ENCODE peak calls at places on chromosomes 1 and 21, in nine cellular contexts. U, M, Z, S, V, H, K, B and C are unnamed samples.

GRCh38 chr1:106222415-106222814 is 834.1 kb upstream of the PRMT6 start:
- DNase-seq in U (no peak), M (no peak), Z (no peak), S (no peak), V (peak), H (no peak), K (no peak), B (peak), C (no peak)

GRCh38 chr1:246961939-246962373 is 30.2 kb upstream of the AHCTF1 start:
- DNase-seq in U (no peak), M (no peak), Z (no peak), S (peak), V (no peak), H (no peak), K (peak), B (peak), C (no peak)

GRCh38 chr1:43366179-43366578 is 1.6 kb downstream of the ELOVL1 start:
- DNase-seq in U (no peak), M (peak), Z (peak), S (peak), V (peak), H (peak), K (peak), B (no peak), C (no peak)

GRCh38 chr1:11281518-11282331 is 8.7 kb downstream of the UBIAD1 start:
- DNase-seq in U (no peak), M (no peak), Z (no peak), S (no peak), V (peak), H (no peak), K (no peak), B (peak), C (peak)

GRCh38 chr1:202861420-202862121 is 27.4 kb downstream of the RABIF start:
- DNase-seq in U (peak), M (peak), Z (peak), S (peak), V (peak), H (no peak), K (peak), B (peak), C (peak)

GRCh38 chr1:21564521-21565095 is 55.4 kb downstream of the ALPL start:
- DNase-seq in U (no peak), M (no peak), Z (no peak), S (no peak), V (peak), H (no peak), K (peak), B (no peak), C (no peak)

GRCh38 chr1:186985889-186986491 is 157.2 kb downstream of the PLA2G4A start:
- DNase-seq in U (peak), M (no peak), Z (no peak), S (no peak), V (peak), H (peak), K (no peak), B (peak), C (no peak)

GRCh38 chr1:167631987-167632680 is 2.1 kb downstream of the RCSD1 start:
- DNase-seq in U (no peak), M (no peak), Z (no peak), S (no peak), V (no peak), H (peak), K (no peak), B (peak), C (no peak)

GRCh38 chr1:101382135-101382534 is 145.3 kb downstream of the S1PR1 start:
- DNase-seq in U (no peak), M (no peak), Z (no peak), S (no peak), V (no peak), H (no peak), K (no peak), B (no peak), C (no peak)

GRCh38 chr1:6743189-6744101 is 41.8 kb upstream of the CAMTA1 start:
- DNase-seq in U (no peak), M (no peak), Z (no peak), S (peak), V (peak), H (no peak), K (no peak), B (peak), C (peak)

GRCh38 chr1:185681034-185681633 is 53.1 kb upstream of the HMCN1 start:
- DNase-seq in U (peak), M (no peak), Z (no peak), S (no peak), V (peak), H (peak), K (no peak), B (peak), C (no peak)

GRCh38 chr1:118960567-118961136 is 27.5 kb downstream of the TBX15 start:
- DNase-seq in U (no peak), M (no peak), Z (no peak), S (no peak), V (peak), H (peak), K (no peak), B (peak), C (peak)

GRCh38 chr1:176949033-176949662 is 215.4 kb downstream of the ASTN1 start:
- DNase-seq in U (peak), M (peak), Z (peak), S (peak), V (peak), H (peak), K (peak), B (peak), C (no peak)

GRCh38 chr1:163876546-163876945 is 554.8 kb downstream of the NUF2 start:
- DNase-seq in U (no peak), M (no peak), Z (no peak), S (no peak), V (no peak), H (no peak), K (no peak), B (no peak), C (no peak)

GRCh38 chr21:36429672-36430546 is 44.7 kb downstream of the CHAF1B start:
- DNase-seq in U (no peak), M (peak), Z (peak), S (peak), V (peak), H (no peak), K (peak), B (peak), C (peak)

GRCh38 chr1:244102051-244102450 is 51.0 kb downstream of the ZBTB18 start:
- DNase-seq in U (no peak), M (no peak), Z (no peak), S (no peak), V (no peak), H (no peak), K (no peak), B (no peak), C (no peak)

GRCh38 chr1:117621316-117621715 is 15.5 kb downstream of the TENT5C start:
- DNase-seq in U (no peak), M (no peak), Z (no peak), S (no peak), V (no peak), H (no peak), K (no peak), B (no peak), C (no peak)

GRCh38 chr1:201791775-201792166 is 37.2 kb upstream of the IPO9 start:
- DNase-seq in U (no peak), M (no peak), Z (no peak), S (peak), V (no peak), H (no peak), K (no peak), B (peak), C (peak)

GRCh38 chr21:41378849-41379248 is 17.0 kb downstream of the MX2 start:
- DNase-seq in U (no peak), M (no peak), Z (no peak), S (no peak), V (no peak), H (no peak), K (no peak), B (no peak), C (no peak)

GRCh38 chr1:229155472-229155871 is 115.4 kb upstream of the RAB4A start:
- DNase-seq in U (no peak), M (no peak), Z (no peak), S (peak), V (no peak), H (no peak), K (peak), B (no peak), C (no peak)

GRCh38 chr1:108080448-108080847 is 115.5 kb upstream of the VAV3 start:
- DNase-seq in U (no peak), M (no peak), Z (no peak), S (no peak), V (no peak), H (no peak), K (no peak), B (no peak), C (no peak)

GRCh38 chr1:110783292-110783918 is 89.5 kb upstream of the CD53 start:
- DNase-seq in U (peak), M (peak), Z (peak), S (no peak), V (peak), H (peak), K (no peak), B (peak), C (no peak)

GRCh38 chr1:17673335-17674075 is 81.6 kb upstream of the ACTL8 start:
- DNase-seq in U (no peak), M (no peak), Z (no peak), S (no peak), V (no peak), H (no peak), K (peak), B (no peak), C (no peak)

GRCh38 chr1:15011160-15011559 is 142.4 kb upstream of the TMEM51 start:
- DNase-seq in U (no peak), M (no peak), Z (no peak), S (no peak), V (no peak), H (no peak), K (no peak), B (no peak), C (no peak)

GRCh38 chr1:229557913-229558414 is 543 bp downstream of the ABCB10 start:
- DNase-seq in U (peak), M (peak), Z (peak), S (peak), V (peak), H (peak), K (peak), B (peak), C (no peak)

GRCh38 chr1:61058477-61059245 is 23.7 kb upstream of the NFIA start:
- DNase-seq in U (no peak), M (no peak), Z (no peak), S (no peak), V (no peak), H (no peak), K (no peak), B (peak), C (no peak)

GRCh38 chr1:203140743-203141520 is 13.4 kb downstream of the ADORA1 start:
- DNase-seq in U (no peak), M (no peak), Z (no peak), S (no peak), V (no peak), H (no peak), K (no peak), B (peak), C (no peak)

GRCh38 chr1:84370266-84370665 is 28.0 kb upstream of the DNASE2B start:
- DNase-seq in U (no peak), M (no peak), Z (no peak), S (no peak), V (no peak), H (no peak), K (no peak), B (no peak), C (no peak)

GRCh38 chr1:223887724-223888428 is 42.1 kb upstream of the TP53BP2 start:
- DNase-seq in U (no peak), M (peak), Z (no peak), S (no peak), V (peak), H (peak), K (no peak), B (peak), C (peak)

GRCh38 chr1:172489847-172490246 is 43.1 kb upstream of the SUCO start:
- DNase-seq in U (no peak), M (no peak), Z (no peak), S (no peak), V (peak), H (no peak), K (no peak), B (peak), C (no peak)

GRCh38 chr1:1014896-1015681 is 1.8 kb downstream of the ISG15 start:
- DNase-seq in U (no peak), M (peak), Z (no peak), S (no peak), V (peak), H (peak), K (no peak), B (no peak), C (no peak)

GRCh38 chr1:234737915-234738314 is 127.9 kb upstream of the IRF2BP2 start:
- DNase-seq in U (no peak), M (no peak), Z (no peak), S (no peak), V (no peak), H (no peak), K (no peak), B (no peak), C (no peak)

GRCh38 chr1:113040041-113040440 is 33.0 kb upstream of the LRIG2 start:
- DNase-seq in U (no peak), M (no peak), Z (no peak), S (no peak), V (no peak), H (no peak), K (no peak), B (peak), C (no peak)

DNA sequence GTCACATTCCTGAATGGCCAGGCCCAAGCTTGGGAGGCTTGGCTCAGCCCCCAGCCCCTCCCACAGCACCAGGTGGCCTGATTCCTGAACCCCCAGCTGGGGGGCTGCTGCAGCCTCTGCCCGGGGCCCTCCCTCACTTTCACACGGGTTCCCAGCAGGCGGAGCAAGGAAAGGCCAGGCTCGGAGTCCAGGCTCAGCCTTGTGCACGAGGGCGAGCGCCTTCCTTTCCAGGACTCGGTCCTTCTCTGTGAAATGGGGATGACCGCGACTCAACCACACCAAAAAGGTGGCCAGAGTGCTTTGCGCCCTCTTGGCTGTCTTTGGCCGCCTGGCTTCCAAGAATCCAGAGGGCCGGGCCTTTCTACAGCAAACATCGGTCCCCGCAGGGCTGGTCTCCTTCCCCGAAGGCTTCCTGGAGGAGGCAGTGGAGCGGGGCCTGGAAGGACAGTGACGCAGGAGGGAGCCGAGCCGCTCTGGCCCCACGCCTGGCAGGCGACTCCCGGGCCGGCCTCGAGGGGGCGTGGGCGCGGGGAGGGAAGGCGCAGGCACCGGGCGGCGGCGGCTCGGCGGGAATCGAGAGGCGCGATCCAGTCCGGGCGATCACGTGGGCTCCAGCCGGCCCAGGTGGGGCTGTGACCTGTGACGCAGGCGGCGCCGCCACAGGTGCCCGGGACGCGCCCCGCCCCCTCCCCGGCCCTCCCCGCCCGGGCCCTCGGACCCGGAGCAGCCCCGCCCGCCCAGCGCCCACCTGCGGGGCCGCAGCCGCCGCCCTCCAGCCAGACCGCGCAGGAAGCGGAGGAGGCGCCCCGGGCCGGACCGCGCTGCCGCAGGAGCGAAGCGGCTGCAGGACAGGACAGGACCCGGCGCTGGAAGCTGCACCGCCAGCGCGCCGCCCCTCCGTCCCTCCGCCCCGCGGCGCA is at the start of gene ARHGEF16:
- DNase-seq in U (peak), M (peak), Z (peak), S (peak), V (peak), H (no peak), K (peak), B (peak), C (no peak)
- TF ChIP-seq CTCF in U (peak), M (peak), Z (peak), S (peak), V (peak), H (no peak), K (peak), B (peak), C (peak)

GRCh38 chr21:39084979-39085729 is 98.1 kb downstream of the PSMG1 start:
- DNase-seq in U (no peak), M (no peak), Z (no peak), S (no peak), V (peak), H (no peak), K (no peak), B (no peak), C (no peak)

GRCh38 chr21:39087238-39087975 is 95.8 kb downstream of the PSMG1 start:
- DNase-seq in U (no peak), M (no peak), Z (no peak), S (peak), V (no peak), H (no peak), K (no peak), B (no peak), C (no peak)

GRCh38 chr21:39087976-39088370 is 95.3 kb downstream of the PSMG1 start:
- DNase-seq in U (no peak), M (no peak), Z (no peak), S (no peak), V (no peak), H (no peak), K (no peak), B (no peak), C (no peak)

GRCh38 chr21:39085843-39086415 is 97.3 kb downstream of the PSMG1 start:
- DNase-seq in U (no peak), M (no peak), Z (no peak), S (no peak), V (no peak), H (no peak), K (no peak), B (no peak), C (no peak)

DNA sequence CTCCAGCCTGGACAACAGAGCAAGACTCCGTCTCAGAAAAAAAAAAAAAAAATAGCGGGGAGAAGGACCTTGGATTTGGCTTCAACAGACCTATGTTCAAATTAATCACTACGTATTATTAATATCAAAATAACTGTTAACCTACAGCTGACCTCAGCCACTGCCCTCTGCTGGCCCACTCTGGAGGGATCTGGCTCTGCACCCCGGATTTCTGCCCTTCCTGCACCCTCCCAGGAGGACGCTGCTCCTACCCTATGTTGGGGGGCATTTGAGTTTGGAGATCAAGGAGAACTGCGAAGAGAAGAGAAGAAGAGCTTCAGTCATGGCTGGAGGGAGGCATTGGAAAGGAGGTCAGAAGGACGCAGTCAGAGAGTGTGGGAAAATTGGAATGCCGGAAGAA is 96.7 kb downstream of the PSMG1 start:
- DNase-seq in U (no peak), M (no peak), Z (no peak), S (no peak), V (no peak), H (no peak), K (no peak), B (no peak), C (no peak)
- TF ChIP-seq CTCF in U (no peak), M (no peak), Z (no peak), S (peak), V (peak), H (peak), K (no peak), B (no peak), C (no peak)

GRCh38 chr1:25874209-25874608 is 1.3 kb downstream of the PAQR7 start:
- DNase-seq in U (no peak), M (no peak), Z (no peak), S (no peak), V (no peak), H (no peak), K (no peak), B (no peak), C (no peak)

GRCh38 chr1:25874635-25875153 is 814 bp downstream of the PAQR7 start:
- DNase-seq in U (no peak), M (no peak), Z (no peak), S (no peak), V (peak), H (no peak), K (peak), B (no peak), C (no peak)

GRCh38 chr1:25876693-25877077 is 1.2 kb upstream of the PAQR7 start:
- DNase-seq in U (no peak), M (no peak), Z (no peak), S (no peak), V (no peak), H (no peak), K (no peak), B (no peak), C (no peak)

GRCh38 chr1:25875856-25876692 is 566 bp upstream of the PAQR7 start:
- DNase-seq in U (no peak), M (no peak), Z (no peak), S (no peak), V (no peak), H (no peak), K (no peak), B (no peak), C (no peak)

DNA sequence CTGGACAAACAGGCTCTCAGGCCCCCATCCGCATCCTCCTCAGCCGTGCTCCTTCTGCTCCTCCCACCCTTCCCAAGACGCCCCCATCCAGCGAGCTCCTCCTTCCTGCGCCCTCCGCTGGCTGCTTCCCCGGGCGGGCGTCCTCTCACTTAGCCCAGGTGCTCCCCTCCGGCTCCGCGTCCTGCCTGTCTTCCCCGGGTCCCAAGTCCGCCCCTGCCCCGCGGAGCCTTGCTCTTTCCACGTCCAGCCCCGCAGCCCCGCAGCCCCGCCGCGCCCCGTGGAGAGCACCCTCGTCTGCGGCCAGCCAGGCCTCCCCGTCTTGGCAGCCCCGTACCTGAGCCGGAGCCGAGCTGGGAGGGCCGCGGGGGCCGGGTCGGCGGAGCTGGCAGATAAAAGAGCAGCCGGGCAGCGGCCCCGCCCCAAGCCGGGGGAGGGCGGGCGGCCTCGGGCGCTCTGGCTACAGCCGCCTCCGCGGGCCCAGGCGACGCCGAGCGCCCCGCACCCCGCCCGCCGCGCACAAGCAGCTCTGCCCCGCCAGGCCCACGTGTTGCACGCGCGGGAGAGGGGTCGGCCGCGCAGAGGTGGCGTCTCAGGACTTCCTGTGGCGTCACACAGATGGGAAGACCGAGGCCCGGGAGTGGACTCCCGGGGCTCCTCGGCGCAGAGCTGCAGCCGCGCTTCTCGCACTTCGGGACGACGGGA is at the start of gene PAQR7:
- DNase-seq in U (peak), M (peak), Z (peak), S (peak), V (peak), H (peak), K (peak), B (peak), C (no peak)
- TF ChIP-seq CTCF in U (no peak), M (no peak), Z (no peak), S (peak), V (no peak), H (no peak), K (no peak), B (no peak), C (no peak)

GRCh38 chr21:32916522-32917099 is 109.1 kb upstream of the OLIG2 start:
- DNase-seq in U (peak), M (no peak), Z (no peak), S (no peak), V (peak), H (peak), K (no peak), B (no peak), C (no peak)
- TF ChIP-seq CTCF in U (peak), M (no peak), Z (no peak), S (no peak), V (peak), H (peak), K (no peak), B (peak), C (peak)

GRCh38 chr21:33897098-33897497 is 18.5 kb downstream of the ATP5PO start:
- DNase-seq in U (no peak), M (no peak), Z (no peak), S (no peak), V (no peak), H (no peak), K (no peak), B (peak), C (no peak)
- TF ChIP-seq CTCF in U (no peak), M (no peak), Z (no peak), S (no peak), V (no peak), H (no peak), K (no peak), B (no peak), C (no peak)